ENCODE peak calls at places on chromosomes 6 and 20, in six cellular contexts. U is GM18507; X is activated naive CD4-positive, alpha-beta T cell; T is SW 1271; A is Caki2; W is left ventricle myocardium inferior. G is an unnamed sample.

GRCh38 chr20:37941332-37941731 is 38.4 kb downstream of the VSTM2L start:
- DNase-seq in U (no peak), X (no peak), T (no peak), A (no peak), W (no peak), G (no peak)

GRCh38 chr6:79313254-79313653 is 78.8 kb upstream of the HMGN3 start:
- DNase-seq in U (no peak), X (no peak), T (no peak), A (peak; percentile 41), W (no peak), G (no peak)

GRCh38 chr6:105072799-105073199 is 107.0 kb downstream of the POPDC3 start:
- DNase-seq in U (no peak), X (no peak), T (no peak), A (no peak), W (no peak), G (no peak)

GRCh38 chr6:120557554-120557953 is 776.7 kb downstream of the TBC1D32 start:
- DNase-seq in U (no peak), X (no peak), T (no peak), A (no peak), W (no peak), G (no peak)

GRCh38 chr6:2988426-2989331 is 11.0 kb upstream of the NQO2 start:
- DNase-seq in U (peak; percentile 55), X (peak; percentile 36), T (peak; percentile 98), A (peak; percentile 99), W (peak; percentile 92), G (peak; percentile 88)

GRCh38 chr6:9851006-9851405 is 563.9 kb downstream of the TFAP2A start:
- DNase-seq in U (no peak), X (no peak), T (no peak), A (no peak), W (no peak), G (no peak)

GRCh38 chr6:112636650-112637260 is 289.6 kb downstream of the RFPL4B start:
- DNase-seq in U (no peak), X (no peak), T (no peak), A (no peak), W (no peak), G (no peak)

GRCh38 chr20:23050847-23051627 is 1.6 kb upstream of the THBD start:
- DNase-seq in U (no peak), X (no peak), T (peak; percentile 35), A (peak; percentile 92), W (peak; percentile 87), G (peak; percentile 84)

GRCh38 chr6:28981391-28981832 is 23.7 kb downstream of the ZNF311 start:
- DNase-seq in U (no peak), X (peak; percentile 48), T (peak; percentile 83), A (no peak), W (peak; percentile 56), G (no peak)

GRCh38 chr20:31572042-31572700 is 32.9 kb upstream of the ID1 start:
- DNase-seq in U (no peak), X (no peak), T (no peak), A (no peak), W (peak; percentile 27), G (no peak)

GRCh38 chr6:133892444-133893323 is 3.8 kb downstream of the TCF21 start:
- DNase-seq in U (no peak), X (no peak), T (no peak), A (no peak), W (no peak), G (no peak)

GRCh38 chr20:24138951-24139350 is 150.4 kb upstream of the GGTLC1 start:
- DNase-seq in U (no peak), X (no peak), T (no peak), A (no peak), W (no peak), G (no peak)

GRCh38 chr6:36389353-36389752 is 1.9 kb upstream of the ETV7 start:
- DNase-seq in U (no peak), X (no peak), T (no peak), A (no peak), W (no peak), G (no peak)

GRCh38 chr6:27604986-27605385 is 132.1 kb upstream of the ZNF184 start:
- DNase-seq in U (no peak), X (no peak), T (no peak), A (no peak), W (no peak), G (no peak)

GRCh38 chr6:141335476-141335875 is 797.2 kb upstream of the GJE1 start:
- DNase-seq in U (no peak), X (no peak), T (no peak), A (peak; percentile 52), W (no peak), G (no peak)

GRCh38 chr6:151036869-151037680 is 171.6 kb downstream of the MTHFD1L start:
- DNase-seq in U (no peak), X (no peak), T (no peak), A (peak; percentile 53), W (no peak), G (no peak)

GRCh38 chr20:20184711-20185110 is 132.4 kb downstream of the CFAP61 start:
- DNase-seq in U (no peak), X (no peak), T (no peak), A (no peak), W (no peak), G (no peak)

GRCh38 chr6:30615219-30615957 is 1.7 kb downstream of the PPP1R10 start:
- DNase-seq in U (no peak), X (no peak), T (peak; percentile 76), A (no peak), W (no peak), G (no peak)

G was measured in gastrocnemius medialis.